ENCODE peak calls at places on chromosome 7, in seven cellular contexts. W is mesendoderm, G is IMR-90, S is mesenchymal stem cell, U is H1, D is H9, O is trophoblast cell. E is an unnamed sample.

GRCh38 chr7:157219154-157219553 is 80.4 kb downstream of the UBE3C start:
- DNase-seq in W (no peak), G (no peak), S (no peak), U (no peak), D (no peak), O (no peak), E (no peak)

GRCh38 chr7:101120315-101120714 is 6.6 kb upstream of the SERPINE1 start:
- DNase-seq in W (no peak), G (no peak), S (no peak), U (no peak), D (no peak), O (no peak), E (no peak)

GRCh38 chr7:15675379-15675778 is 11.1 kb downstream of the MEOX2 start:
- DNase-seq in W (no peak), G (no peak), S (no peak), U (no peak), D (no peak), O (no peak), E (no peak)

GRCh38 chr7:157111311-157111710 is 27.4 kb upstream of the UBE3C start:
- DNase-seq in W (no peak), G (no peak), S (no peak), U (no peak), D (no peak), O (no peak), E (no peak)

GRCh38 chr7:26964409-26964808 is 100.0 kb upstream of the SKAP2 start:
- DNase-seq in W (no peak), G (no peak), S (no peak), U (no peak), D (no peak), O (no peak), E (no peak)

GRCh38 chr7:136865236-136865635 is 3.2 kb upstream of the CHRM2 start:
- DNase-seq in W (no peak), G (no peak), S (no peak), U (no peak), D (no peak), O (no peak), E (no peak)

GRCh38 chr7:111198255-111198654 is 107.3 kb downstream of the LRRN3 start:
- DNase-seq in W (no peak), G (peak), S (peak), U (no peak), D (no peak), O (peak), E (no peak)

GRCh38 chr7:130901209-130901783 is 167.3 kb upstream of the KLF14 start:
- DNase-seq in W (no peak), G (peak), S (peak), U (no peak), D (no peak), O (no peak), E (no peak)

GRCh38 chr7:95394370-95394769 is 1.8 kb downstream of the PON3 start:
- DNase-seq in W (peak), G (no peak), S (no peak), U (no peak), D (no peak), O (no peak), E (no peak)

GRCh38 chr7:140047197-140047596 is 15.6 kb downstream of the PARP12 start:
- DNase-seq in W (no peak), G (no peak), S (no peak), U (no peak), D (no peak), O (no peak), E (no peak)

DNA sequence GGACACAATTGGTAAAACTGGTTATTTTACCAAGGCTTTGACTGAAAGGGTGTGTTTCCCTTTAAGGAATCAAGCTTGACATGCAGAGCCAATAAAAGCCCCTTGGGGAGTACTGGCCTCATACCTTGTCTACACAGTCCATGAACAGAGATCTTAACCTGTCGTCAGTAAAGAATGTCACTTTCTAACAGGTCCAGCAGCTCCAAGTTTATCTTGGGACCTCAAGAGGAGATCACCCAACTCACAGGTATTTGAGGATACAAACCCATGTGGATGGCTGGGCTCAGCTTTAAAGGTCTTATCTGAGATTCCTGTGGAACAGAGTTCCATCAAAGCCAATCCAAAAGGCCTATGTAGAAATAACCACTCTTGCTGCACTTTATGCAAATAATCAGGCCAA is 61.3 kb downstream of the COA1 start:
- DNase-seq in W (peak), G (no peak), S (no peak), U (no peak), D (no peak), O (no peak), E (no peak)
- H4K8ac ChIP-seq in W (no peak), G (no peak), S (no peak), U (no peak), D (no peak), O (no peak), E (no peak)

GRCh38 chr7:21041252-21041651 is 254.6 kb upstream of the SP8 start:
- DNase-seq in W (no peak), G (no peak), S (no peak), U (no peak), D (no peak), O (no peak), E (no peak)

GRCh38 chr7:21044384-21044783 is 257.7 kb upstream of the SP8 start:
- DNase-seq in W (no peak), G (no peak), S (no peak), U (no peak), D (no peak), O (no peak), E (no peak)

GRCh38 chr7:21041666-21042065 is 255.0 kb upstream of the SP8 start:
- DNase-seq in W (peak), G (no peak), S (no peak), U (peak), D (peak), O (no peak), E (peak)

DNA sequence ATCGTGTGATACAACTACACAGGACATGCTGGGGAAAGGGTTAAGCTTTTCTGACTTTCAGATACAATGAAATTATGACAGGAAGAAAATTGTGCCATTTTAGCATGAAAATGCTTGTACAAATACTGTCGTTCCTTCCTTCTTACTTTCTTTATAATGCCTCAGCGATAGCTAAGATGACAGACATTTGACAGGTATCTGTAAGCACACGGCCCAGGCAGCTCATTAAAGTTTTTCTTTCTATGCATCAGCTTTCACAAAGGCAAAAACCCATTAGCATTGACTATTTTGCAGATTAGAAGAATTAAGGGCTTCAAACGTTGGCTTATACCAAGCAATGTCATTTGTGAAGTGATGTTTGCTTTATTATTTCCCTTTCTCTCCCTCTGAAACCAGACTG is 258.2 kb upstream of the SP8 start:
- DNase-seq in W (no peak), G (no peak), S (no peak), U (no peak), D (no peak), O (no peak), E (no peak)
- H4K8ac ChIP-seq in W (no peak), G (no peak), S (no peak), U (no peak), D (no peak), O (no peak), E (no peak)

GRCh38 chr7:4748267-4748666 is 27.2 kb upstream of the AP5Z1 start:
- DNase-seq in W (no peak), G (no peak), S (no peak), U (no peak), D (no peak), O (no peak), E (no peak)

GRCh38 chr7:4745971-4746919 is 29.2 kb upstream of the AP5Z1 start:
- DNase-seq in W (peak), G (peak), S (peak), U (no peak), D (no peak), O (peak), E (no peak)

GRCh38 chr7:4747013-4747412 is 28.4 kb upstream of the AP5Z1 start:
- DNase-seq in W (no peak), G (no peak), S (no peak), U (no peak), D (no peak), O (no peak), E (no peak)

GRCh38 chr7:4749363-4749762 is 26.1 kb upstream of the AP5Z1 start:
- DNase-seq in W (no peak), G (no peak), S (no peak), U (no peak), D (no peak), O (no peak), E (no peak)

DNA sequence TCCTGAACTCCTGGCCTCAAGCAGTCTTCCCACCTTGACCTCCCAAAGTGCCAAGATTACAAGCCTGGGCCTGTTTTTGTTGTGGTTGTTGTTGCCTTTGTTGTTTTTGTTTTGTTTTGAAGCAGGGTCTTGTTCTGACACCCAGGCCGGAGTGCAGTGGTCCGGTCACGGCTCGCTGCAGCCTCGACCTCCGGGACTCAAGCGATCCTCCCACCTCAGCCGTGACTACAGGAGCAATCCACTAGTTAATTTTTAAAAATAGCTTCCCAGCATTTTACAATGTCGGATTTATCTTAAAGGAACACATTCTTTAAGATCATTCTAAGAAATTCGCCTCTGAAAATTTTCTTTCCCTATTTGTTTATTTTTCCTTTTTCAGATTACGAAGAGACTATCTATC is 27.7 kb upstream of the AP5Z1 start:
- DNase-seq in W (no peak), G (no peak), S (no peak), U (no peak), D (no peak), O (no peak), E (no peak)
- H4K8ac ChIP-seq in W (no peak), G (no peak), S (no peak), U (no peak), D (no peak), O (no peak), E (no peak)

GRCh38 chr7:70098133-70098561 is 499.9 kb downstream of the AUTS2 start:
- DNase-seq in W (no peak), G (no peak), S (no peak), U (no peak), D (no peak), O (no peak), E (no peak)
- H4K8ac ChIP-seq in W (no peak), G (no peak), S (no peak), U (no peak), D (no peak), O (no peak), E (no peak)

DNA sequence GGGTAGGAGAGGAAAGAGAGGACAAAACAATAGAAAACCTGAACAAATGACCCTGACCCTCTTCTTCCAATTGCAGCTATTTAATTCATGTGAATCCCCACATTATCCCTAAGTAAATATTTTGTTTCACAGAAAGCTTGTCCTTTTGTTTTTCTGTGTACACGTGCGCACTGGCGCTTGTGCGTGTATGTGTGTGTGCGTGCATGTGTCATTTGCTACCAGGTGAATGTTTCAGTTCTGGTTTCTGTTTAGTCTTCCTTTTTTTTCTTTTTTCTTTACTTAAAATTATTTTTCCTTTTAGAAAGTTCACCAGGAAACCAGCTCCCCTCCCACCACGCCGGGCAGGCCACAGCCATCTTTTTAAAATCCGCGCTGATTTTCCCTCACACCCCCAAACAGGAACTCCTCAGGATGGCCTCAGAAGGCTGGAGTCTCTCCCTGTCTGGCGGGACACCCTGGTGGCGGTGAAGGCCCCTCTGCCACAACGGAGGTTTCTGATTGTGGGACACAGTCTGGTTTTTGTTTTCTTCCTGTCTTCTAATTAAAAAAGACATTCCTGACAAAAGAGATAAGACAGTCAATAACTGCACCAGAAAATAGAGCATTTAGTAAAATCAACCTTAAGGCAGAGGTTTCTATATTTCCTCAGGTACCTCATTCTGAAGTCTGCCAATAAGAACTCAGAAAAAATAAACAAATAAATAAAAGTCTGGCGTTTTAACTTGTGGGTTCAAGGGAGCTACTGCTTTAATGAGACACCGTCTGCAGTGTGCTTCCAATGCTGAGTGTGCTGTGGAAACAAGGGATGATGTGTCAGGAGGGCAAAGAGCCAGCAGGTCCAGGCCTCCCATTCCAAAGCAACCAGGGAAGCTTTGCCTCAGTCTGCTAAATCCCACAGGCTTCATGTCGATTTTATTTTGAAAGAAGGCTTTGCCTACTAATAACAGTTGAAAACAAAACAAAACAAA is 17.4 kb downstream of the IRF5 start:
- DNase-seq in W (no peak), G (peak), S (no peak), U (no peak), D (no peak), O (no peak), E (no peak)
- H4K8ac ChIP-seq in W (no peak), G (no peak), S (no peak), U (no peak), D (no peak), O (no peak), E (no peak)

DNA sequence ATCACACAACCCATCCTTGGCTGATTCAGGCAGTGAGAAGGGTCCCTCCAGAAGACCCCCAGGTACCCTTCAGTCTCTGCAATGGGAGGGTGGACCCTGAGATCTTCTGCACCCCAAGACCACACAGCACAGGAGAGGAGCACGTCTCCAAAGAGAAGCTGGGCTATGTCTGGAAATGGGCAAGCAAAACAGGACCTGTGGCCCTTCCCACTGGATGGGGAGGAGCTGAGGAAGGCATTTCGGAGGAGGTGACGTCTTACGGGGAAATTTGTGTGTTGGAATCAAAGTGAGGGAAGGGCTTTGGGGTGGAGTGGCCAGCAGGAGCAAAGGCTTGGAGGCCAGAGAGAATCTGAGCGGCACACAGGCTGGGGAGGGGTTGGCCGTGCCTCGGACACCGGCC is 16.5 kb downstream of the GRIFIN start:
- DNase-seq in W (peak), G (no peak), S (no peak), U (no peak), D (no peak), O (no peak), E (no peak)
- H4K8ac ChIP-seq in W (no peak), G (no peak), S (no peak), U (no peak), D (no peak), O (no peak), E (peak)

GRCh38 chr7:38731195-38731594 is 100.0 kb upstream of the AMPH start:
- DNase-seq in W (no peak), G (peak), S (no peak), U (no peak), D (no peak), O (no peak), E (no peak)
- H4K8ac ChIP-seq in W (no peak), G (no peak), S (no peak), U (no peak), D (no peak), O (no peak), E (no peak)

DNA sequence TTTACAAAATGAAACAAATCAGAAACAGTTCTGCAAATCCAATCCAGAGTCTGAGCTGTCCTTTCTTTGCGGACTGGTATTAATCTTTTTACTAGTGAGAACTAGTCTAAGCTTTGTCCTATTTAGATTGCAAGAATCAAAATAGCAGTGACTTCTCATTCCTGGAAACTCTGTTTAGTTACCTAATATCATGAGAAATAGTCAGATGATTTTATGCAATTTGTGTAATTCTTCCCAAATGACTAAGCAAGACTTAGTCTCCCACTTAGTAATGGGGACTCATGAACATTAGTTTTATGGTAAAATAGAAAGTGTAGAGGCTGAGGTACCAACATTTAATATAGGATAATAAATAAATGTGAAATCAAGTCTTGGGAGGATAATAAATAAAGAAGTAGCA is 341.3 kb downstream of the DNAJB9 start:
- DNase-seq in W (no peak), G (no peak), S (no peak), U (no peak), D (no peak), O (no peak), E (no peak)
- H4K8ac ChIP-seq in W (no peak), G (no peak), S (no peak), U (no peak), D (no peak), O (no peak), E (no peak)